ENCODE peak calls at places on chromosomes 7 and 10, in six cellular contexts. L, V, K, Y, I and G are unnamed samples.

GRCh38 chr10:93028881-93029280 is 31.7 kb upstream of the CYP26C1 start:
- DNase-seq in Y (no peak), K (no peak), L (no peak), V (no peak), I (peak; percentile 59), G (no peak)

GRCh38 chr10:28580825-28581224 is 47.9 kb downstream of the WAC start:
- DNase-seq in Y (no peak), L (no peak), I (no peak), V (no peak), K (no peak), G (no peak)

GRCh38 chr7:24773646-24774045 is 16.4 kb upstream of the GSDME start:
- DNase-seq in Y (no peak), I (no peak), K (no peak), V (no peak), L (no peak), G (no peak)

GRCh38 chr7:108234981-108235450 is 104.9 kb upstream of the LAMB4 start:
- DNase-seq in K (no peak), Y (no peak), L (no peak), V (no peak), I (no peak), G (no peak)

GRCh38 chr10:123284022-123284421 is 129.8 kb downstream of the BUB3 start:
- DNase-seq in K (no peak), V (no peak), L (no peak), I (no peak), Y (no peak), G (no peak)

GRCh38 chr10:73875139-73875475 is 752 bp upstream of the CAMK2G start:
- DNase-seq in L (no peak), I (no peak), K (no peak), V (no peak), Y (no peak), G (no peak)

GRCh38 chr7:822692-823276 is 9.5 kb upstream of the SUN1 start:
- DNase-seq in Y (no peak), V (no peak), L (no peak), K (no peak), I (no peak), G (no peak)

GRCh38 chr10:34156781-34157425 is 658.2 kb downstream of the PARD3 start:
- DNase-seq in Y (no peak), I (peak; percentile 30), L (no peak), K (no peak), V (no peak), G (peak; percentile 47)

GRCh38 chr10:94225589-94225988 is 137.2 kb downstream of the NOC3L start:
- DNase-seq in Y (no peak), I (no peak), V (no peak), L (no peak), K (no peak), G (no peak)

GRCh38 chr7:80478683-80479082 is 33.2 kb downstream of the GNAT3 start:
- DNase-seq in K (no peak), L (no peak), V (no peak), Y (no peak), I (peak; percentile 64), G (no peak)

GRCh38 chr7:99597762-99598501 is at the start of gene TMEM225B:
- DNase-seq in L (no peak), K (no peak), I (no peak), Y (no peak), V (no peak), G (no peak)

GRCh38 chr7:127066974-127067373 is 185.8 kb downstream of the GRM8 start:
- DNase-seq in K (peak; percentile 25), V (no peak), Y (no peak), I (no peak), L (no peak), G (no peak)

GRCh38 chr7:121547341-121548092 is 151.4 kb upstream of the FAM3C start:
- DNase-seq in L (no peak), Y (no peak), V (no peak), K (peak; percentile 72), I (peak; percentile 77), G (no peak)

GRCh38 chr7:55245271-55245723 is 119.8 kb upstream of the LANCL2 start:
- DNase-seq in I (peak; percentile 93), L (no peak), Y (no peak), V (no peak), K (no peak), G (no peak)

GRCh38 chr10:23439452-23439919 is 611 bp downstream of the OTUD1 start:
- DNase-seq in Y (no peak), K (peak; percentile 59), V (no peak), L (peak; percentile 31), I (no peak), G (no peak)

GRCh38 chr7:30874656-30875317 is 36.9 kb upstream of the AQP1 start:
- DNase-seq in K (no peak), Y (no peak), I (no peak), V (no peak), L (no peak), G (no peak)

GRCh38 chr10:11212686-11213085 is 195.0 kb downstream of the CELF2 start:
- DNase-seq in Y (no peak), K (no peak), L (no peak), V (no peak), I (no peak), G (no peak)

GRCh38 chr7:50069613-50070012 is 23.4 kb downstream of the ZPBP start:
- DNase-seq in Y (peak; percentile 51), K (no peak), V (no peak), L (no peak), I (peak; percentile 31), G (no peak)

GRCh38 chr7:50073093-50073492 is 20.0 kb downstream of the ZPBP start:
- DNase-seq in Y (no peak), L (no peak), V (no peak), I (no peak), K (no peak), G (no peak)

GRCh38 chr7:50068026-50068425 is 25.0 kb downstream of the ZPBP start:
- DNase-seq in Y (no peak), I (peak; percentile 19), K (no peak), V (no peak), L (no peak), G (no peak)

DNA sequence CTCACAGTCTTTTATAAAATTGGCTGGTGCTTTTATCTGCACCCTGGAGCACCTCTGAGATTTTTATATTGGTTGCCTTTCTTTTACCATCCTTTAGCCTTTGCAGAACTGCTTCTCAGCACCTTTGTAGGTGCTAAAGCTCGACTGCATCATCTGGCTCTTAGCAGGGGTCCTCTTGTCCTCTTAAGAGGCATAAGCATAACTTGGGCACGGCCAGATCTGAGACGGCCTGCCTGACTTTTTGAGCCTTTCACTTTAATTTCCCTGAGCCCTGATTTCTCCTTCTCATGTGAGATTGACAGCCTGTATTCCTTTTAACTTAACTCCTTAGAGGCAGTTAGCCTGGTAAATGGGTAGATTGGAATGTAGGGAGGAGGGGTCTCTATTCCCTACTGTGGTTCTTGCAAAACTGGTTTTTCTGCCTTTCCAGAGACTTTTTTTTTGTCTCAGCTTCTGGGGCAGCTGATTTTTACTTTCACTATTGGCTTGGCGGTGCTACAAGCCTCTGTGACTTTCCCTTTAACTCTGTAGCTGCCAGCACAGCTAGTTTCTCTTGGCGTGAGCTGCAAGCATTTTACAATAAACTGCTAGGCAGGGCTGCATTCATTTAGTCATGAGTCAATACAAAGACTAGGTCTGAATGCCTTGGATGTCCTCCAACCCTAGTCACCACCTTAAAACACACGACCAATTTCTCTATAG is 24.0 kb downstream of the ZPBP start:
- DNase-seq in V (no peak), K (no peak), L (no peak), I (peak; percentile 67), Y (no peak), G (no peak)
- H3K4me3 ChIP-seq in V (peak overlapping the region; percentile 78), K (no peak overlapping the region), L (peak overlapping the region; percentile 26), I (peak overlapping the region; percentile 43), Y (peak overlapping the region; percentile 56), G (peak overlapping the region; percentile 26)

DNA sequence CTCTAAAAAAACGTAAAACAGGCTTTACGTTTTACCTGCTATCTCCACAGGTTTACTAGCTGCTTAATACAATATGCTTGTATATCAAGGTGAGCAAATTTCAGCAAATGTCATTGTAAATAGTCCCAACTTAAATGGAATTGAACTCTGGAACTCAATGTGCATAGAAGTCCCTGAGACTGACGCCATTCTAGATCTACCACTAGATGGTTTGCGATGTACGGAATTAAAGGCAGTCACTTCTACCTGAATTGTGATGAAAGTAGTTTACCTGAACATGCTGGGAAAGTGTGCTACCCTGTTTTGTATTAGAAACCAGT is 837 bp upstream of the SNX13 start:
- DNase-seq in K (no peak), L (no peak), V (no peak), Y (no peak), I (peak; percentile 13), G (no peak)
- TF ChIP-seq CTCF in K (no peak), L (no peak), V (no peak), Y (no peak), I (no peak), G (no peak)

DNA sequence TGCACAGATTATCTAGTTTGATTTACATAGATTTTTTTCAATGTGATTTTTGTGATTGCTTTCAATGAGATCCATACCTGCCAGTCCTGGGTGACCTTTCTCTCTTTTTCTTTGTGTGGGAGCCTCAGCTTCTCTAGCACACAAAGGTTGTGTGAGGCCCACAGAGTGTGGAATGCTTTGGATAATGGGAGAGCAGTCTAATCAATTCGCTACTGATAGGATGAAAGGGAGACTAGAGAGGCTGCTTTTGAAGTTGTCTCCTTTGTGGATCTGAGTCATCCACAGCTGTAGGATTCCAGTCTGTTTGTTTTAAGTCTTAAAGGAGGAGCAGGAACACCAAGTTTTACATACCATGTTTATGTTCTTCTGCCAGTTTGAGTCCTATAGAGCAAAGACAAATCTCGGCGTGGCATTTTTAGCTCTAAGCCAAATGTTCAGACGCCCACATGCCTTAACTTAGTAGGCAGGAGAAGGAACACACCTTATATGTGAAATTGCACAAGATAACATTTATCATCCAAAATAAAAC is 330.0 kb downstream of the ARL4A start:
- DNase-seq in I (peak; percentile 87), V (no peak), L (no peak), K (peak; percentile 7), Y (no peak), G (no peak)
- H3K4me3 ChIP-seq in I (no peak overlapping the region), V (no peak overlapping the region), L (no peak overlapping the region), K (no peak overlapping the region), Y (no peak overlapping the region), G (no peak overlapping the region)

GRCh38 chr7:144455040-144455404 is 51.5 kb upstream of the NOBOX start:
- DNase-seq in Y (no peak), L (no peak), V (no peak), K (no peak), I (no peak), G (no peak)

GRCh38 chr7:144459635-144460034 is 56.1 kb upstream of the NOBOX start:
- DNase-seq in Y (no peak), L (no peak), I (no peak), K (no peak), V (no peak), G (no peak)

GRCh38 chr7:144452064-144452463 is 48.6 kb upstream of the NOBOX start:
- DNase-seq in Y (no peak), I (no peak), L (no peak), V (no peak), K (no peak), G (no peak)

DNA sequence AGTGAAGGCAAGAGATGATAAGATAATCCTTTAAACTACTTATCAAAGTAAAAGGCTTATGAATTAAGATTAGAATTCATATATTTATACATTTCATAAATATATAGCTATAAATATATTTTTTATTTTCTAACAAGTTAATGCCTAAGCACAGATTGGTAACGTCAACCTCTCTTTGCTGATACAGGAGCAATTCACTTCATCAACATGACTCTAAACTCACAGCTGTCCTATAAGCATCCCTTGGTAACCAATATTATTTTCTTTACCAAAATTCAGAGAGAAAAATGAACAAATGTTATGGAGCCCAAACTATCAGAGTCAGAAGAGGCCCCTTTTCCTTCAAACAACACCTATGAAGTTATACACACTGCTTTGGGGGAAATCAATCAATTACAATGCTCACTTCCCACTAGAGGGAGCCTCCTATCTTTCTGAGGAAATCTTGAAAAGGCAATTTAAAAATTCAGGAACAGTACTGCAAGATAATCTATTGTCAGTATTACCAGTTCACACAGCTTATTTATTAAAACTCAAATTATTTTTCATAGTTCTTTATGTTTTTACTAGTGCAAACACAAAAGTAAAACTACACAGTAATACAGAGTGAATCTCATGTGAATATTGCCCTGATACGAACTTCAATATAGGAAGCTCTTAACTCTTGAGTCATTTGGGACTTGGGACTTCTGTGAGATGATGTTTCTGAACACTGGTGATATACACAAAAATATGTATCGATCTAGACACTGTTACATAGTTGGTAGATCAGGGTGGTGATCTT is 51.0 kb upstream of the NOBOX start:
- DNase-seq in I (peak; percentile 2), V (no peak), K (no peak), Y (no peak), L (no peak), G (no peak)
- TF ChIP-seq CTCF in I (peak; percentile 43), V (peak; percentile 18), K (peak; percentile 43), Y (peak; percentile 26), L (peak; percentile 18), G (no peak)